ENCODE peak calls at places on chromosomes 3 and 15, in ten cellular contexts. X is HCT116, M is endothelial cell of umbilical vein, F is prostate gland, Q is GM23338, U is suprapubic skin, Y is upper lobe of left lung, E is breast epithelium, C is K562, B is HepG2. N is an unnamed sample.

GRCh38 chr3:66722675-66723074 is 221.9 kb upstream of the LRIG1 start:
- DNase-seq in Q (no peak), E (no peak), F (no peak), M (peak; percentile 91), Y (no peak), U (no peak), X (no peak), B (no peak), C (no peak), N (peak; percentile 88)

GRCh38 chr15:62951481-62951880 is 91.1 kb upstream of the TPM1 start:
- DNase-seq in Y (no peak), E (no peak), F (no peak), X (no peak), M (no peak), C (no peak), Q (no peak), U (no peak), B (no peak), N (no peak)

GRCh38 chr15:97904196-97904572 is 56.3 kb upstream of the ARRDC4 start:
- DNase-seq in B (peak; percentile 34), M (peak; percentile 39), X (peak; percentile 41), Q (peak; percentile 90), Y (peak; percentile 93), U (peak; percentile 83), E (peak; percentile 61), F (peak; percentile 51), C (peak; percentile 71), N (peak; percentile 88)

GRCh38 chr3:111165411-111165810 is 93.8 kb downstream of the NECTIN3 start:
- DNase-seq in X (no peak), Q (no peak), F (no peak), Y (no peak), B (no peak), E (no peak), U (no peak), C (no peak), M (no peak), N (no peak)

GRCh38 chr3:45921158-45922038 is 21.9 kb upstream of the CXCR6 start:
- DNase-seq in U (no peak), X (no peak), E (no peak), B (no peak), F (no peak), Q (no peak), Y (no peak), C (no peak), M (no peak), N (no peak)

GRCh38 chr3:109927161-109927560 is 589.8 kb upstream of the DPPA4 start:
- DNase-seq in Q (no peak), B (peak; percentile 40), C (no peak), F (no peak), X (peak; percentile 98), E (no peak), Y (no peak), M (peak; percentile 35), U (no peak), N (no peak)

GRCh38 chr3:15557511-15557946 is 36.0 kb upstream of the COLQ start:
- DNase-seq in X (peak; percentile 82), M (peak; percentile 93), B (peak; percentile 75), Y (no peak), U (no peak), F (peak; percentile 24), E (no peak), C (peak; percentile 52), Q (peak; percentile 82), N (no peak)

GRCh38 chr3:9916346-9916733 is 558 bp upstream of the IL17RC start:
- DNase-seq in C (no peak), Q (peak; percentile 24), B (no peak), M (no peak), X (no peak), F (no peak), Y (no peak), U (no peak), E (no peak), N (peak; percentile 74)

GRCh38 chr3:14803101-14803980 is 15.4 kb upstream of the FGD5 start:
- DNase-seq in F (no peak), Q (peak; percentile 14), C (peak; percentile 63), Y (no peak), E (no peak), M (peak; percentile 70), X (no peak), U (no peak), B (peak; percentile 78), N (peak; percentile 68)

GRCh38 chr3:150303776-150304175 is 104.3 kb upstream of the TSC22D2 start:
- DNase-seq in X (peak; percentile 57), M (no peak), C (peak; percentile 22), B (peak; percentile 20), U (no peak), Q (peak; percentile 66), F (no peak), Y (no peak), E (no peak), N (no peak)

GRCh38 chr15:84889313-84889990 is 5.0 kb downstream of the SLC28A1 start:
- DNase-seq in M (no peak), X (no peak), Y (no peak), Q (no peak), E (no peak), C (no peak), F (no peak), B (no peak), U (no peak), N (no peak)

GRCh38 chr3:69326821-69327433 is 59.0 kb downstream of the FRMD4B start:
- DNase-seq in F (no peak), X (no peak), Q (no peak), E (no peak), Y (no peak), U (no peak), B (no peak), M (peak; percentile 44), C (no peak), N (no peak)

GRCh38 chr3:63386568-63386967 is 108.5 kb downstream of the SYNPR start:
- DNase-seq in E (no peak), U (no peak), M (no peak), F (no peak), Y (peak; percentile 30), Q (peak; percentile 41), X (no peak), C (no peak), B (no peak), N (no peak)

GRCh38 chr15:25378501-25378901 is 60.3 kb downstream of the UBE3A start:
- DNase-seq in C (no peak), Q (no peak), M (no peak), U (no peak), B (no peak), F (no peak), X (no peak), E (no peak), Y (no peak), N (no peak)

GRCh38 chr15:31439328-31439727 is 112.7 kb downstream of the KLF13 start:
- DNase-seq in X (peak; percentile 21), Y (no peak), C (peak; percentile 56), U (no peak), E (no peak), B (peak; percentile 35), F (no peak), M (no peak), Q (peak; percentile 66), N (no peak)

GRCh38 chr3:125003369-125003853 is 52.4 kb downstream of the HEG1 start:
- DNase-seq in Q (no peak), E (no peak), U (no peak), M (no peak), C (no peak), Y (no peak), X (no peak), B (peak; percentile 98), F (peak; percentile 31), N (peak; percentile 91)

GRCh38 chr3:157134620-157135191 is 25.2 kb downstream of the CCNL1 start:
- DNase-seq in B (peak; percentile 90), Y (no peak), X (no peak), C (no peak), E (no peak), F (peak; percentile 90), U (no peak), M (no peak), Q (no peak), N (no peak)

GRCh38 chr15:82936966-82937647 is 15.4 kb downstream of the HOMER2 start:
- DNase-seq in F (no peak), X (no peak), U (no peak), Q (no peak), B (peak; percentile 79), Y (no peak), E (no peak), C (no peak), M (no peak), N (no peak)

GRCh38 chr3:19284974-19285373 is 136.7 kb downstream of the KCNH8 start:
- DNase-seq in X (no peak), M (no peak), C (no peak), F (no peak), Q (no peak), B (no peak), Y (no peak), U (no peak), E (no peak), N (no peak)

GRCh38 chr15:90664650-90665287 is 52.4 kb upstream of the BLM start:
- DNase-seq in Q (peak; percentile 69), C (peak; percentile 61), Y (no peak), B (peak; percentile 41), M (peak; percentile 28), E (no peak), X (no peak), F (no peak), U (no peak), N (peak; percentile 75)
- H3K4me3 ChIP-seq in Q (peak overlapping the region; percentile 80), C (peak overlapping the region; percentile 50), Y (peak overlapping the region; percentile 67), B (peak overlapping the region; percentile 78), M (peak overlapping the region; percentile 85), E (peak overlapping the region; percentile 87), X (peak overlapping the region; percentile 64), F (peak overlapping the region; percentile 63), U (peak overlapping the region; percentile 74), N (peak overlapping the region; percentile 79)

DNA sequence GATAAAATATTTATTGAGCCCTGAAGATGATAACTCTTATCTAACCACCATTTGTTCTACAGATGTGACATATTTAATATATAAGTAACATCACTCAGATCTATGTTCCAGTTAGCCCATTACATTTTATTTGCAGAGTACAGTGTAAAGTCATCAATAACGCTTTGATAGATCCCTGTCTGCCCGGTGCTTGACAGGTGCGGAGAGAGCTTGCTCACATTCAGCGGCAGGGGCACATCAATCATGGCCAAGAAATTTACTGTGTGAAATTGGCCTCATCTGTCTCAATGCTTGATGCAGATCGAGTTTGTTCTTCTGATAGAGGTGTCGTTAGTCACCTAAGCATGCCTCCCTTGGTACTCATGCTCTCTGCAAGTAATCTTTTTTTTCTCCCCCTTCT is 187.2 kb downstream of the MECOM start:
- DNase-seq in C (no peak), U (no peak), E (no peak), Y (no peak), M (no peak), Q (no peak), X (no peak), B (no peak), F (no peak), N (no peak)
- H3K4me1 ChIP-seq in C (no peaks in the 10 kb centered on the region), U (no peaks in the 10 kb centered on the region), E (no peaks in the 10 kb centered on the region), Y (no peaks in the 10 kb centered on the region), M (peaks cover 6% of the 10 kb centered on the region), Q (peaks cover 4% of the 10 kb centered on the region), X (no peaks in the 10 kb centered on the region), B (no peaks in the 10 kb centered on the region), F (no peaks in the 10 kb centered on the region), N (no peaks in the 10 kb centered on the region)

GRCh38 chr15:67850995-67851535 is 11.2 kb upstream of the RNU6-1 start:
- DNase-seq in U (no peak), F (no peak), Q (no peak), Y (no peak), E (no peak), B (peak; percentile 51), C (no peak), X (peak; percentile 28), M (no peak), N (peak; percentile 75)
- TF ChIP-seq POLR2AphosphoS5 in U (no peak), F (no peak), Q (no peak), Y (peak; percentile 10), E (no peak), B (no peak), C (no peak), X (no peak), M (no peak), N (no peak)

GRCh38 chr3:52005571-52005986 is 9.9 kb upstream of the RPL29 start:
- DNase-seq in Y (peak; percentile 85), M (peak; percentile 53), E (no peak), Q (peak; percentile 85), B (no peak), C (peak; percentile 46), X (no peak), U (no peak), F (no peak), N (no peak)
- H3K4me3 ChIP-seq in Y (no peak overlapping the region), M (no peak overlapping the region), E (no peak overlapping the region), Q (peak overlapping the region; percentile 47), B (no peak overlapping the region), C (no peak overlapping the region), X (no peak overlapping the region), U (no peak overlapping the region), F (no peak overlapping the region), N (no peak overlapping the region)

N was measured in sigmoid colon.